ENCODE peak calls at places on chromosomes 5 and 9, in eight cellular contexts. O is lower lobe of right lung, T is AG08396, Y is NCI-H510A treated with DMSO at 0.1 percent for 48 hours, J is spleen, H is WERI-Rb-1, Z is suprapubic skin, C is AG09309. N is an unnamed sample.

GRCh38 chr9:18982246-18982589 is 50.8 kb downstream of the SAXO1 start:
- DNase-seq in O (no peak), T (no peak), Y (no peak), J (no peak), H (no peak), Z (no peak), C (no peak), N (no peak)

GRCh38 chr9:11312976-11313375 is 700.2 kb upstream of the PTPRD start:
- DNase-seq in O (no peak), T (no peak), Y (no peak), J (no peak), H (no peak), Z (no peak), C (no peak), N (no peak)

GRCh38 chr5:6633469-6634326 is 458 bp downstream of the SRD5A1 start:
- DNase-seq in O (no peak), T (peak), Y (peak), J (no peak), H (peak), Z (no peak), C (no peak), N (no peak)

GRCh38 chr5:89351232-89351631 is 468.2 kb upstream of the MEF2C start:
- DNase-seq in O (no peak), T (peak), Y (no peak), J (no peak), H (no peak), Z (no peak), C (peak), N (no peak)

GRCh38 chr9:737400-738120 is 103.9 kb upstream of the DMRT1 start:
- DNase-seq in O (no peak), T (no peak), Y (no peak), J (no peak), H (no peak), Z (no peak), C (no peak), N (no peak)

GRCh38 chr5:180802325-180803180 is at the start of gene MGAT1:
- DNase-seq in O (peak), T (peak), Y (peak), J (peak), H (no peak), Z (peak), C (peak), N (no peak)

GRCh38 chr9:78294290-78295176 is 2.4 kb upstream of the PSAT1 start:
- DNase-seq in O (no peak), T (no peak), Y (no peak), J (no peak), H (no peak), Z (no peak), C (no peak), N (no peak)

GRCh38 chr5:177490311-177490991 is 7.0 kb downstream of the PDLIM7 start:
- DNase-seq in O (no peak), T (no peak), Y (no peak), J (no peak), H (no peak), Z (no peak), C (no peak), N (no peak)

GRCh38 chr5:14118551-14119320 is 24.4 kb upstream of the TRIO start:
- DNase-seq in O (no peak), T (no peak), Y (no peak), J (no peak), H (no peak), Z (no peak), C (no peak), N (no peak)

GRCh38 chr9:129449066-129449465 is 171.8 kb downstream of the C9orf50 start:
- DNase-seq in O (no peak), T (no peak), Y (no peak), J (no peak), H (no peak), Z (no peak), C (no peak), N (no peak)

N was measured in NCI-H1436 treated with DMSO at 0.1 percent for 48 hours.